ENCODE peak calls at places on chromosomes 13 and 19, in eight cellular contexts. One of them, this sample, is unnamed.

GRCh38 chr19:2755448-2755705 is 15.6 kb upstream of the SLC39A3 start:
- DNase-seq in RCC 7860: no peak
- DNase-seq in cortex of kidney: no peak
- DNase-seq in activated T-helper 2 cell treated with anti-CD3 and anti-CD28 coated beads, Interferon-gamma antibody, Interleukin-2, Interleukin-4, amounts not matched to agents 10 μg/mL and 5 μg/mL and 100 μg/mL, durations not matched to agents 14 hours and 24 hours and 36 hours: no peak
- DNase-seq in sciatic nerve: no peak
- DNase-seq in stimulated activated CD8-positive, alpha-beta memory T cell treated with anti-CD3 and anti-CD28 coated beads, Interleukin-2, amount 100 ng/mL, for 1 hour: no peak
- DNase-seq in AG09319: no peak
- DNase-seq in NCI-H526: no peak
- DNase-seq in this sample: no peak

GRCh38 chr13:33411312-33411711 is 125.8 kb upstream of the STARD13 start:
- DNase-seq in RCC 7860: no peak
- DNase-seq in cortex of kidney: no peak
- DNase-seq in activated T-helper 2 cell treated with anti-CD3 and anti-CD28 coated beads, Interferon-gamma antibody, Interleukin-2, Interleukin-4, amounts not matched to agents 10 μg/mL and 5 μg/mL and 100 μg/mL, durations not matched to agents 14 hours and 24 hours and 36 hours: no peak
- DNase-seq in sciatic nerve: no peak
- DNase-seq in stimulated activated CD8-positive, alpha-beta memory T cell treated with anti-CD3 and anti-CD28 coated beads, Interleukin-2, amount 100 ng/mL, for 1 hour: no peak
- DNase-seq in AG09319: no peak
- DNase-seq in NCI-H526: no peak
- DNase-seq in this sample: no peak

GRCh38 chr13:112896736-112897602 is 72.0 kb upstream of the MCF2L start:
- DNase-seq in RCC 7860: no peak
- DNase-seq in cortex of kidney: no peak
- DNase-seq in activated T-helper 2 cell treated with anti-CD3 and anti-CD28 coated beads, Interferon-gamma antibody, Interleukin-2, Interleukin-4, amounts not matched to agents 10 μg/mL and 5 μg/mL and 100 μg/mL, durations not matched to agents 14 hours and 24 hours and 36 hours: no peak
- DNase-seq in sciatic nerve: no peak
- DNase-seq in stimulated activated CD8-positive, alpha-beta memory T cell treated with anti-CD3 and anti-CD28 coated beads, Interleukin-2, amount 100 ng/mL, for 1 hour: no peak
- DNase-seq in AG09319: no peak
- DNase-seq in NCI-H526: no peak
- DNase-seq in this sample: no peak

GRCh38 chr13:93029536-93029935 is 197.1 kb upstream of the GPC6 start:
- DNase-seq in RCC 7860: no peak
- DNase-seq in cortex of kidney: no peak
- DNase-seq in activated T-helper 2 cell treated with anti-CD3 and anti-CD28 coated beads, Interferon-gamma antibody, Interleukin-2, Interleukin-4, amounts not matched to agents 10 μg/mL and 5 μg/mL and 100 μg/mL, durations not matched to agents 14 hours and 24 hours and 36 hours: no peak
- DNase-seq in sciatic nerve: no peak
- DNase-seq in stimulated activated CD8-positive, alpha-beta memory T cell treated with anti-CD3 and anti-CD28 coated beads, Interleukin-2, amount 100 ng/mL, for 1 hour: no peak
- DNase-seq in AG09319: no peak
- DNase-seq in NCI-H526: no peak
- DNase-seq in this sample: no peak

GRCh38 chr19:33883869-33884519 is 87.3 kb downstream of the KCTD15 start:
- DNase-seq in RCC 7860: no peak
- DNase-seq in cortex of kidney: no peak
- DNase-seq in activated T-helper 2 cell treated with anti-CD3 and anti-CD28 coated beads, Interferon-gamma antibody, Interleukin-2, Interleukin-4, amounts not matched to agents 10 μg/mL and 5 μg/mL and 100 μg/mL, durations not matched to agents 14 hours and 24 hours and 36 hours: no peak
- DNase-seq in sciatic nerve: no peak
- DNase-seq in stimulated activated CD8-positive, alpha-beta memory T cell treated with anti-CD3 and anti-CD28 coated beads, Interleukin-2, amount 100 ng/mL, for 1 hour: no peak
- DNase-seq in AG09319: no peak
- DNase-seq in NCI-H526: peak; percentile 41
- DNase-seq in this sample: no peak

GRCh38 chr19:34967551-34967950 is 3.5 kb upstream of the ZNF792 start:
- DNase-seq in RCC 7860: no peak
- DNase-seq in cortex of kidney: no peak
- DNase-seq in activated T-helper 2 cell treated with anti-CD3 and anti-CD28 coated beads, Interferon-gamma antibody, Interleukin-2, Interleukin-4, amounts not matched to agents 10 μg/mL and 5 μg/mL and 100 μg/mL, durations not matched to agents 14 hours and 24 hours and 36 hours: no peak
- DNase-seq in sciatic nerve: no peak
- DNase-seq in stimulated activated CD8-positive, alpha-beta memory T cell treated with anti-CD3 and anti-CD28 coated beads, Interleukin-2, amount 100 ng/mL, for 1 hour: no peak
- DNase-seq in AG09319: no peak
- DNase-seq in NCI-H526: no peak
- DNase-seq in this sample: no peak

GRCh38 chr13:48175200-48175599 is 57.8 kb upstream of the ITM2B start:
- DNase-seq in RCC 7860: no peak
- DNase-seq in cortex of kidney: no peak
- DNase-seq in activated T-helper 2 cell treated with anti-CD3 and anti-CD28 coated beads, Interferon-gamma antibody, Interleukin-2, Interleukin-4, amounts not matched to agents 10 μg/mL and 5 μg/mL and 100 μg/mL, durations not matched to agents 14 hours and 24 hours and 36 hours: no peak
- DNase-seq in sciatic nerve: no peak
- DNase-seq in stimulated activated CD8-positive, alpha-beta memory T cell treated with anti-CD3 and anti-CD28 coated beads, Interleukin-2, amount 100 ng/mL, for 1 hour: no peak
- DNase-seq in AG09319: no peak
- DNase-seq in NCI-H526: no peak
- DNase-seq in this sample: no peak

GRCh38 chr13:108402850-108403249 is 133.3 kb downstream of the TNFSF13B start:
- DNase-seq in RCC 7860: no peak
- DNase-seq in cortex of kidney: no peak
- DNase-seq in activated T-helper 2 cell treated with anti-CD3 and anti-CD28 coated beads, Interferon-gamma antibody, Interleukin-2, Interleukin-4, amounts not matched to agents 10 μg/mL and 5 μg/mL and 100 μg/mL, durations not matched to agents 14 hours and 24 hours and 36 hours: no peak
- DNase-seq in sciatic nerve: no peak
- DNase-seq in stimulated activated CD8-positive, alpha-beta memory T cell treated with anti-CD3 and anti-CD28 coated beads, Interleukin-2, amount 100 ng/mL, for 1 hour: no peak
- DNase-seq in AG09319: no peak
- DNase-seq in NCI-H526: no peak
- DNase-seq in this sample: no peak

GRCh38 chr19:54704928-54705327 is 19.3 kb upstream of the KIR3DL3 start:
- DNase-seq in RCC 7860: no peak
- DNase-seq in cortex of kidney: no peak
- DNase-seq in activated T-helper 2 cell treated with anti-CD3 and anti-CD28 coated beads, Interferon-gamma antibody, Interleukin-2, Interleukin-4, amounts not matched to agents 10 μg/mL and 5 μg/mL and 100 μg/mL, durations not matched to agents 14 hours and 24 hours and 36 hours: no peak
- DNase-seq in sciatic nerve: no peak
- DNase-seq in stimulated activated CD8-positive, alpha-beta memory T cell treated with anti-CD3 and anti-CD28 coated beads, Interleukin-2, amount 100 ng/mL, for 1 hour: no peak
- DNase-seq in AG09319: no peak
- DNase-seq in NCI-H526: no peak
- DNase-seq in this sample: no peak

GRCh38 chr19:53864308-53864836 is 3.3 kb upstream of the MYADM start:
- DNase-seq in RCC 7860: no peak
- DNase-seq in cortex of kidney: no peak
- DNase-seq in activated T-helper 2 cell treated with anti-CD3 and anti-CD28 coated beads, Interferon-gamma antibody, Interleukin-2, Interleukin-4, amounts not matched to agents 10 μg/mL and 5 μg/mL and 100 μg/mL, durations not matched to agents 14 hours and 24 hours and 36 hours: no peak
- DNase-seq in sciatic nerve: no peak
- DNase-seq in stimulated activated CD8-positive, alpha-beta memory T cell treated with anti-CD3 and anti-CD28 coated beads, Interleukin-2, amount 100 ng/mL, for 1 hour: no peak
- DNase-seq in AG09319: no peak
- DNase-seq in NCI-H526: peak; percentile 70
- DNase-seq in this sample: no peak

GRCh38 chr13:44407891-44408290 is 34.3 kb downstream of the SERP2 start:
- DNase-seq in RCC 7860: no peak
- DNase-seq in cortex of kidney: no peak
- DNase-seq in activated T-helper 2 cell treated with anti-CD3 and anti-CD28 coated beads, Interferon-gamma antibody, Interleukin-2, Interleukin-4, amounts not matched to agents 10 μg/mL and 5 μg/mL and 100 μg/mL, durations not matched to agents 14 hours and 24 hours and 36 hours: no peak
- DNase-seq in sciatic nerve: peak; percentile 44
- DNase-seq in stimulated activated CD8-positive, alpha-beta memory T cell treated with anti-CD3 and anti-CD28 coated beads, Interleukin-2, amount 100 ng/mL, for 1 hour: no peak
- DNase-seq in AG09319: no peak
- DNase-seq in NCI-H526: no peak
- DNase-seq in this sample: no peak

GRCh38 chr19:18519962-18520847 is 1.7 kb downstream of the ELL start:
- DNase-seq in RCC 7860: peak; percentile 88
- DNase-seq in cortex of kidney: no peak
- DNase-seq in activated T-helper 2 cell treated with anti-CD3 and anti-CD28 coated beads, Interferon-gamma antibody, Interleukin-2, Interleukin-4, amounts not matched to agents 10 μg/mL and 5 μg/mL and 100 μg/mL, durations not matched to agents 14 hours and 24 hours and 36 hours: peak; percentile 60
- DNase-seq in sciatic nerve: no peak
- DNase-seq in stimulated activated CD8-positive, alpha-beta memory T cell treated with anti-CD3 and anti-CD28 coated beads, Interleukin-2, amount 100 ng/mL, for 1 hour: peak; percentile 36
- DNase-seq in AG09319: no peak
- DNase-seq in NCI-H526: no peak
- DNase-seq in this sample: peak; percentile 63

GRCh38 chr13:113553541-113554332 is 30.8 kb upstream of the TFDP1 start:
- DNase-seq in RCC 7860: no peak
- DNase-seq in cortex of kidney: no peak
- DNase-seq in activated T-helper 2 cell treated with anti-CD3 and anti-CD28 coated beads, Interferon-gamma antibody, Interleukin-2, Interleukin-4, amounts not matched to agents 10 μg/mL and 5 μg/mL and 100 μg/mL, durations not matched to agents 14 hours and 24 hours and 36 hours: no peak
- DNase-seq in sciatic nerve: no peak
- DNase-seq in stimulated activated CD8-positive, alpha-beta memory T cell treated with anti-CD3 and anti-CD28 coated beads, Interleukin-2, amount 100 ng/mL, for 1 hour: no peak
- DNase-seq in AG09319: no peak
- DNase-seq in NCI-H526: no peak
- DNase-seq in this sample: no peak

GRCh38 chr19:35030257-35031071 is at the start of gene SCN1B:
- DNase-seq in RCC 7860: peak; percentile 15
- DNase-seq in cortex of kidney: no peak
- DNase-seq in activated T-helper 2 cell treated with anti-CD3 and anti-CD28 coated beads, Interferon-gamma antibody, Interleukin-2, Interleukin-4, amounts not matched to agents 10 μg/mL and 5 μg/mL and 100 μg/mL, durations not matched to agents 14 hours and 24 hours and 36 hours: peak; percentile 43
- DNase-seq in sciatic nerve: peak; percentile 82
- DNase-seq in stimulated activated CD8-positive, alpha-beta memory T cell treated with anti-CD3 and anti-CD28 coated beads, Interleukin-2, amount 100 ng/mL, for 1 hour: peak; percentile 41
- DNase-seq in AG09319: no peak
- DNase-seq in NCI-H526: no peak
- DNase-seq in this sample: peak; percentile 92

GRCh38 chr19:10818306-10819123 is 17.5 kb downstream of the TMED1 start:
- DNase-seq in RCC 7860: no peak
- DNase-seq in cortex of kidney: no peak
- DNase-seq in activated T-helper 2 cell treated with anti-CD3 and anti-CD28 coated beads, Interferon-gamma antibody, Interleukin-2, Interleukin-4, amounts not matched to agents 10 μg/mL and 5 μg/mL and 100 μg/mL, durations not matched to agents 14 hours and 24 hours and 36 hours: no peak
- DNase-seq in sciatic nerve: no peak
- DNase-seq in stimulated activated CD8-positive, alpha-beta memory T cell treated with anti-CD3 and anti-CD28 coated beads, Interleukin-2, amount 100 ng/mL, for 1 hour: no peak
- DNase-seq in AG09319: no peak
- DNase-seq in NCI-H526: no peak
- DNase-seq in this sample: no peak

GRCh38 chr13:89968468-89968867 is 1379.0 kb upstream of the MIR17HG start:
- DNase-seq in RCC 7860: no peak
- DNase-seq in cortex of kidney: no peak
- DNase-seq in activated T-helper 2 cell treated with anti-CD3 and anti-CD28 coated beads, Interferon-gamma antibody, Interleukin-2, Interleukin-4, amounts not matched to agents 10 μg/mL and 5 μg/mL and 100 μg/mL, durations not matched to agents 14 hours and 24 hours and 36 hours: no peak
- DNase-seq in sciatic nerve: no peak
- DNase-seq in stimulated activated CD8-positive, alpha-beta memory T cell treated with anti-CD3 and anti-CD28 coated beads, Interleukin-2, amount 100 ng/mL, for 1 hour: no peak
- DNase-seq in AG09319: no peak
- DNase-seq in NCI-H526: no peak
- DNase-seq in this sample: no peak

GRCh38 chr19:33453207-33453736 is 68.3 kb downstream of the PEPD start:
- DNase-seq in RCC 7860: no peak
- DNase-seq in cortex of kidney: no peak
- DNase-seq in activated T-helper 2 cell treated with anti-CD3 and anti-CD28 coated beads, Interferon-gamma antibody, Interleukin-2, Interleukin-4, amounts not matched to agents 10 μg/mL and 5 μg/mL and 100 μg/mL, durations not matched to agents 14 hours and 24 hours and 36 hours: no peak
- DNase-seq in sciatic nerve: no peak
- DNase-seq in stimulated activated CD8-positive, alpha-beta memory T cell treated with anti-CD3 and anti-CD28 coated beads, Interleukin-2, amount 100 ng/mL, for 1 hour: no peak
- DNase-seq in AG09319: no peak
- DNase-seq in NCI-H526: no peak
- DNase-seq in this sample: no peak

This sample was measured in H54.